ENCODE peak calls at places on chromosomes 12 and 14, in five cellular contexts. One of them, this sample, is unnamed.

GRCh38 chr12:6688543-6688999 is 604 bp downstream of the ZNF384 start:
- DNase-seq in endothelial cell: peak; percentile 28
- DNase-seq in adrenal gland: peak; percentile 71
- DNase-seq in progenitor cell of endocrine pancreas: no peak
- DNase-seq in fibroblast of the aortic adventitia: no peak
- DNase-seq in this sample: no peak

GRCh38 chr12:55715169-55715764 is 579 bp upstream of the BLOC1S1 start:
- DNase-seq in endothelial cell: no peak
- DNase-seq in adrenal gland: no peak
- DNase-seq in progenitor cell of endocrine pancreas: no peak
- DNase-seq in fibroblast of the aortic adventitia: no peak
- DNase-seq in this sample: no peak

GRCh38 chr14:57299511-57299910 is 30.7 kb downstream of the AP5M1 start:
- DNase-seq in endothelial cell: no peak
- DNase-seq in adrenal gland: no peak
- DNase-seq in progenitor cell of endocrine pancreas: no peak
- DNase-seq in fibroblast of the aortic adventitia: no peak
- DNase-seq in this sample: no peak

GRCh38 chr12:57461326-57461903 is 1.8 kb downstream of the GLI1 start:
- DNase-seq in endothelial cell: peak; percentile 50
- DNase-seq in adrenal gland: no peak
- DNase-seq in progenitor cell of endocrine pancreas: no peak
- DNase-seq in fibroblast of the aortic adventitia: peak; percentile 39
- DNase-seq in this sample: peak; percentile 66

GRCh38 chr12:91180577-91180976 is 2.0 kb downstream of the DCN start:
- DNase-seq in endothelial cell: no peak
- DNase-seq in adrenal gland: no peak
- DNase-seq in progenitor cell of endocrine pancreas: no peak
- DNase-seq in fibroblast of the aortic adventitia: peak; percentile 90
- DNase-seq in this sample: no peak

GRCh38 chr14:53450871-53451270 is 297.7 kb upstream of the DDHD1 start:
- DNase-seq in endothelial cell: no peak
- DNase-seq in adrenal gland: no peak
- DNase-seq in progenitor cell of endocrine pancreas: no peak
- DNase-seq in fibroblast of the aortic adventitia: peak; percentile 55
- DNase-seq in this sample: no peak

GRCh38 chr14:72943876-72944430 is 17.7 kb downstream of the DCAF4 start:
- DNase-seq in endothelial cell: no peak
- DNase-seq in adrenal gland: no peak
- DNase-seq in progenitor cell of endocrine pancreas: no peak
- DNase-seq in fibroblast of the aortic adventitia: no peak
- DNase-seq in this sample: no peak

GRCh38 chr12:103855036-103855712 is 14.1 kb upstream of the NT5DC3 start:
- DNase-seq in endothelial cell: no peak
- DNase-seq in adrenal gland: no peak
- DNase-seq in progenitor cell of endocrine pancreas: no peak
- DNase-seq in fibroblast of the aortic adventitia: peak; percentile 45
- DNase-seq in this sample: no peak

GRCh38 chr14:52878469-52878868 is 72.4 kb downstream of the FERMT2 start:
- DNase-seq in endothelial cell: no peak
- DNase-seq in adrenal gland: no peak
- DNase-seq in progenitor cell of endocrine pancreas: no peak
- DNase-seq in fibroblast of the aortic adventitia: peak; percentile 38
- DNase-seq in this sample: no peak

GRCh38 chr14:106848330-106849121 is 1322.1 kb downstream of the TMEM121 start:
- DNase-seq in endothelial cell: no peak
- DNase-seq in adrenal gland: peak; percentile 60
- DNase-seq in progenitor cell of endocrine pancreas: no peak
- DNase-seq in fibroblast of the aortic adventitia: no peak
- DNase-seq in this sample: peak; percentile 27

GRCh38 chr12:4191642-4192041 is 81.9 kb upstream of the CCND2 start:
- DNase-seq in endothelial cell: no peak
- DNase-seq in adrenal gland: no peak
- DNase-seq in progenitor cell of endocrine pancreas: no peak
- DNase-seq in fibroblast of the aortic adventitia: no peak
- DNase-seq in this sample: peak; percentile 38

GRCh38 chr14:20343855-20344205 is 395 bp downstream of the PARP2 start:
- DNase-seq in endothelial cell: no peak
- DNase-seq in adrenal gland: no peak
- DNase-seq in progenitor cell of endocrine pancreas: no peak
- DNase-seq in fibroblast of the aortic adventitia: peak; percentile 49
- DNase-seq in this sample: no peak

GRCh38 chr12:31518680-31519227 is 72.2 kb downstream of the DENND5B start:
- DNase-seq in endothelial cell: no peak
- DNase-seq in adrenal gland: peak; percentile 74
- DNase-seq in progenitor cell of endocrine pancreas: no peak
- DNase-seq in fibroblast of the aortic adventitia: peak; percentile 100
- DNase-seq in this sample: no peak

GRCh38 chr14:71594828-71595227 is 337.4 kb upstream of the RGS6 start:
- DNase-seq in endothelial cell: no peak
- DNase-seq in adrenal gland: no peak
- DNase-seq in progenitor cell of endocrine pancreas: no peak
- DNase-seq in fibroblast of the aortic adventitia: peak; percentile 75
- DNase-seq in this sample: no peak

GRCh38 chr12:15532364-15532977 is 210.2 kb downstream of the PTPRO start:
- DNase-seq in endothelial cell: peak; percentile 45
- DNase-seq in adrenal gland: no peak
- DNase-seq in progenitor cell of endocrine pancreas: no peak
- DNase-seq in fibroblast of the aortic adventitia: peak; percentile 84
- DNase-seq in this sample: peak; percentile 49
- TF ChIP-seq CTCF in endothelial cell: peak; percentile 63
- TF ChIP-seq CTCF in adrenal gland: peak; percentile 48
- TF ChIP-seq CTCF in progenitor cell of endocrine pancreas: peak; percentile 59
- TF ChIP-seq CTCF in fibroblast of the aortic adventitia: peak; percentile 73
- TF ChIP-seq CTCF in this sample: peak; percentile 53

GRCh38 chr12:116673713-116674112 is 64.2 kb downstream of the SPRING1 start:
- DNase-seq in endothelial cell: no peak
- DNase-seq in adrenal gland: no peak
- DNase-seq in progenitor cell of endocrine pancreas: no peak
- DNase-seq in fibroblast of the aortic adventitia: no peak
- DNase-seq in this sample: no peak
- TF ChIP-seq CTCF in endothelial cell: no peak
- TF ChIP-seq CTCF in adrenal gland: no peak
- TF ChIP-seq CTCF in progenitor cell of endocrine pancreas: no peak
- TF ChIP-seq CTCF in fibroblast of the aortic adventitia: no peak
- TF ChIP-seq CTCF in this sample: peak; percentile 5

GRCh38 chr12:131828671-131829350 is 618 bp downstream of the MMP17 start:
- DNase-seq in endothelial cell: peak; percentile 46
- DNase-seq in adrenal gland: no peak
- DNase-seq in progenitor cell of endocrine pancreas: no peak
- DNase-seq in fibroblast of the aortic adventitia: no peak
- DNase-seq in this sample: no peak

GRCh38 chr12:131829795-131830334 is 1.7 kb downstream of the MMP17 start:
- DNase-seq in endothelial cell: no peak
- DNase-seq in adrenal gland: no peak
- DNase-seq in progenitor cell of endocrine pancreas: no peak
- DNase-seq in fibroblast of the aortic adventitia: no peak
- DNase-seq in this sample: no peak

GRCh38 chr12:131826064-131826928 is 1.9 kb upstream of the MMP17 start:
- DNase-seq in endothelial cell: no peak
- DNase-seq in adrenal gland: no peak
- DNase-seq in progenitor cell of endocrine pancreas: no peak
- DNase-seq in fibroblast of the aortic adventitia: no peak
- DNase-seq in this sample: no peak

GRCh38 chr12:131829351-131829794 is 1.2 kb downstream of the MMP17 start:
- DNase-seq in endothelial cell: no peak
- DNase-seq in adrenal gland: no peak
- DNase-seq in progenitor cell of endocrine pancreas: no peak
- DNase-seq in fibroblast of the aortic adventitia: peak; percentile 18
- DNase-seq in this sample: no peak

GRCh38 chr12:131827961-131828534 is at the start of gene MMP17:
- DNase-seq in endothelial cell: peak; percentile 64
- DNase-seq in adrenal gland: no peak
- DNase-seq in progenitor cell of endocrine pancreas: no peak
- DNase-seq in fibroblast of the aortic adventitia: peak; percentile 46
- DNase-seq in this sample: peak; percentile 75
- TF ChIP-seq CTCF in endothelial cell: no peak
- TF ChIP-seq CTCF in adrenal gland: no peak
- TF ChIP-seq CTCF in progenitor cell of endocrine pancreas: peak; percentile 8
- TF ChIP-seq CTCF in fibroblast of the aortic adventitia: peak; percentile 19
- TF ChIP-seq CTCF in this sample: peak; percentile 40

DNA sequence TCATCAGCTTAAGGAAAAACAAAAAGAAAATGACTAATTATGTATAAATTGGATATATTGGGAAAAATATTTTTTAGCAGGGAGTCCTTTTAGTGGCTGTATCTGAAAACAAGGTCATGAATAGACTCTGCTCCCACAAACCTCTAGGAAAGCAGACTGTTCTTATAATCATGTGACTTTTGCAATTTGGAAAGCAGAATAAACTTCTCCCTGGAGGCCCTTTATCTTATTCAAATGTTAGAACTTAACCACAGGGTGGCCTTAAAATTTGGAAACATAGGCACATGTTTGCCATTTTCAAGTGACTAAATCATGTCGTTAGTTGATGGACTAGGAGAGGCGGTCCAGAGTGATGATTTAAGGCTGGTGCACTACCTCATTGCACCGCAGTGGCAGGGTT is 196.6 kb upstream of the KRR1 start:
- DNase-seq in endothelial cell: no peak
- DNase-seq in adrenal gland: no peak
- DNase-seq in progenitor cell of endocrine pancreas: no peak
- DNase-seq in fibroblast of the aortic adventitia: no peak
- DNase-seq in this sample: no peak
- TF ChIP-seq CTCF in endothelial cell: no peak
- TF ChIP-seq CTCF in adrenal gland: no peak
- TF ChIP-seq CTCF in progenitor cell of endocrine pancreas: no peak
- TF ChIP-seq CTCF in fibroblast of the aortic adventitia: no peak
- TF ChIP-seq CTCF in this sample: no peak

GRCh38 chr12:111412830-111413441 is 7.2 kb downstream of the SH2B3 start:
- DNase-seq in endothelial cell: no peak
- DNase-seq in adrenal gland: no peak
- DNase-seq in progenitor cell of endocrine pancreas: no peak
- DNase-seq in fibroblast of the aortic adventitia: peak; percentile 47
- DNase-seq in this sample: no peak
- TF ChIP-seq CTCF in endothelial cell: no peak
- TF ChIP-seq CTCF in adrenal gland: no peak
- TF ChIP-seq CTCF in progenitor cell of endocrine pancreas: no peak
- TF ChIP-seq CTCF in fibroblast of the aortic adventitia: no peak
- TF ChIP-seq CTCF in this sample: no peak

GRCh38 chr14:96150214-96150613 is 54.4 kb upstream of the BDKRB2 start:
- DNase-seq in endothelial cell: no peak
- DNase-seq in adrenal gland: no peak
- DNase-seq in progenitor cell of endocrine pancreas: no peak
- DNase-seq in fibroblast of the aortic adventitia: no peak
- DNase-seq in this sample: no peak
- TF ChIP-seq CTCF in endothelial cell: no peak
- TF ChIP-seq CTCF in adrenal gland: no peak
- TF ChIP-seq CTCF in progenitor cell of endocrine pancreas: no peak
- TF ChIP-seq CTCF in fibroblast of the aortic adventitia: no peak
- TF ChIP-seq CTCF in this sample: no peak